ENCODE peak calls at places on chromosomes 3 and 15, in four cellular contexts. Y, R, D and N are unnamed samples.
A peak's percentile ranks its signal among the peaks of the same experiment; 100 is the strongest.

GRCh38 chr15:93001881-93002280 is 87.1 kb downstream of the RGMA start:
- DNase-seq in Y (no peak), R (no peak), D (no peak), N (no peak)

GRCh38 chr15:83053151-83053550 is 13.9 kb downstream of the BTBD1 start:
- DNase-seq in Y (no peak), R (no peak), D (no peak), N (peak; percentile 15)

GRCh38 chr3:170726976-170727661 is 141.2 kb upstream of the SLC7A14 start:
- DNase-seq in Y (no peak), R (no peak), D (peak; percentile 51), N (no peak)

GRCh38 chr3:115156255-115156654 is 9.2 kb upstream of the ZBTB20 start:
- DNase-seq in Y (no peak), R (no peak), D (no peak), N (no peak)

GRCh38 chr3:20400281-20400680 is 214.3 kb upstream of the SGO1 start:
- DNase-seq in Y (no peak), R (no peak), D (no peak), N (no peak)

GRCh38 chr3:53067571-53067970 is 21.7 kb upstream of the SFMBT1 start:
- DNase-seq in Y (peak; percentile 14), R (no peak), D (no peak), N (no peak)

GRCh38 chr3:172138031-172138538 is 98.7 kb downstream of the FNDC3B start:
- DNase-seq in Y (no peak), R (no peak), D (no peak), N (no peak)

GRCh38 chr3:126555795-126556636 is 2.7 kb downstream of the C3orf22 start:
- DNase-seq in Y (no peak), R (peak; percentile 63), D (no peak), N (no peak)

GRCh38 chr3:198093082-198093679 is 133.2 kb downstream of the LMLN start:
- DNase-seq in Y (no peak), R (no peak), D (no peak), N (no peak)

GRCh38 chr15:40272713-40273056 is 10.2 kb downstream of the ANKRD63 start:
- DNase-seq in Y (no peak), R (no peak), D (no peak), N (no peak)

GRCh38 chr15:32774022-32774421 is 56.2 kb downstream of the GREM1 start:
- DNase-seq in Y (no peak), R (no peak), D (no peak), N (peak; percentile 26)

GRCh38 chr15:100704281-100705055 is 102.1 kb downstream of the ASB7 start:
- DNase-seq in Y (peak; percentile 13), R (no peak), D (no peak), N (peak; percentile 51)

GRCh38 chr3:43231276-43232000 is 54.9 kb upstream of the SNRK start:
- DNase-seq in Y (no peak), R (no peak), D (no peak), N (no peak)

GRCh38 chr3:47362704-47363103 is 18.1 kb upstream of the PTPN23 start:
- DNase-seq in Y (no peak), R (no peak), D (no peak), N (no peak)

GRCh38 chr15:63083046-63083445 is 38.6 kb upstream of the LACTB start:
- DNase-seq in Y (no peak), R (no peak), D (no peak), N (no peak)

GRCh38 chr15:62053439-62054085 is 6.7 kb downstream of the VPS13C start:
- DNase-seq in Y (no peak), R (no peak), D (no peak), N (no peak)

GRCh38 chr3:122705379-122705778 is 24.7 kb downstream of the PARP14 start:
- DNase-seq in Y (no peak), R (no peak), D (no peak), N (no peak)

GRCh38 chr3:184262166-184262926 is 993 bp upstream of the CAMK2N2 start:
- DNase-seq in Y (no peak), R (no peak), D (peak; percentile 31), N (peak; percentile 44)

GRCh38 chr3:111582114-111582461 is 13.1 kb downstream of the ZBED2 start:
- DNase-seq in Y (no peak), R (no peak), D (no peak), N (peak; percentile 49)

GRCh38 chr15:64356443-64357040 is 569 bp upstream of the CSNK1G1 start:
- DNase-seq in Y (no peak), R (no peak), D (no peak), N (no peak)

GRCh38 chr15:73923156-73923487 is 3.1 kb upstream of the LOXL1 start:
- DNase-seq in Y (no peak), R (no peak), D (no peak), N (no peak)

GRCh38 chr3:73773228-73773627 is 148.5 kb upstream of the PDZRN3 start:
- DNase-seq in Y (no peak), R (no peak), D (no peak), N (no peak)

GRCh38 chr3:42376397-42376798 is 34.0 kb downstream of the LYZL4 start:
- DNase-seq in Y (no peak), R (no peak), D (no peak), N (peak; percentile 26)

GRCh38 chr3:62199126-62199525 is 174.2 kb downstream of the FEZF2 start:
- DNase-seq in Y (no peak), R (no peak), D (no peak), N (no peak)

GRCh38 chr3:178822722-178823121 is 248.9 kb downstream of the ZMAT3 start:
- DNase-seq in Y (no peak), R (no peak), D (no peak), N (no peak)

GRCh38 chr3:39754549-39754948 is 54.9 kb upstream of the MYRIP start:
- DNase-seq in Y (no peak), R (no peak), D (no peak), N (no peak)

GRCh38 chr3:196544491-196544992 is 23.8 kb downstream of the WDR53 start:
- DNase-seq in Y (no peak), R (no peak), D (no peak), N (no peak)

GRCh38 chr15:63436872-63437375 is 55.3 kb upstream of the CA12 start:
- DNase-seq in Y (peak; percentile 87), R (peak; percentile 87), D (peak; percentile 75), N (peak; percentile 33)

GRCh38 chr3:143070977-143071551 is 48.5 kb upstream of the CHST2 start:
- DNase-seq in Y (no peak), R (no peak), D (no peak), N (no peak)

GRCh38 chr3:60696559-60697125 is 554.6 kb downstream of the FHIT start:
- DNase-seq in Y (no peak), R (no peak), D (no peak), N (no peak)

GRCh38 chr15:70109982-70110381 is 12.3 kb upstream of the TLE3 start:
- DNase-seq in Y (no peak), R (no peak), D (no peak), N (no peak)

GRCh38 chr3:116443096-116443793 is 2.0 kb downstream of the LSAMP start:
- DNase-seq in Y (no peak), R (no peak), D (no peak), N (no peak)

GRCh38 chr3:42984701-42985100 is 5.6 kb downstream of the GASK1A start:
- DNase-seq in Y (no peak), R (no peak), D (no peak), N (no peak)

GRCh38 chr3:45536316-45536715 is 58.2 kb upstream of the LIMD1 start:
- DNase-seq in Y (no peak), R (no peak), D (no peak), N (no peak)

DNA sequence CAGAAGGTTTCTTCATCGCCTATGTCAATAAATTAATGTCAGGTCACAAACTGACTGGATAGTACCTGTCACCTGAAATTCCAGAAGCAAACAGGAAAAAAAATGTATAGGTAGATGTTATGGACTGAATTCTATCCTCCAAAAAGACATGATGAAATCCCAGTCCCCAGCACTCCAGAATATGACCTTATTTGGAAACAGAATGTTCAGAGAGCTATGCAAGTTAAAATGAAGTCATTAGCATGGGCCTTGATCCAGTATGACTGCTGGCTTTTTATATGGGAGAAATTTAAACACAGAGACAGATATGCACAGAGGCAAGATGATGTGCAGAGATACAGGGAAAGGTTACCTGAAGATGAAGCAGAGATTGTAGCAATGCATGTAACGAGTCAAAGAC is 953.4 kb downstream of the ZPLD1 start:
- DNase-seq in Y (no peak), R (no peak), D (no peak), N (no peak)
- TF ChIP-seq POLR2A in Y (no peak), R (no peak), D (no peak), N (no peak)

DNA sequence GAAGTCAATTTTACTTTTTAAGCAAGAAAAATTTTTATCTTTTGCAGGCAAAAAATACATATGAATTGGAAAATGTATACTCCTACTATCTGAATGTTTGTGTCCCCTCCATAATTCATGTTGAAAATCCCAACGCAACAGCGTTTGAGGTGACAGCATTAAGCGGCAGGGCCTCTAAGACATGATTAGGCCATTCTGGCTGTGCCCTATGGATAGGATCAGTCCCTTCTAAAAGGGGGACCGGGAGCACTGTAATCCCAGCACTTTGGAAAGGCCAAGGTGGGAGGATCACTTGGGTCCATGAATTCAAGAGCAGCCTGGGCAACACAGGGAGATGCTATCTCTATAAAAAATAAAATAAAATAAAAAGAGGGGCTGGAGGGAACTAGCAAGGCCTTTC is 435.7 kb downstream of the SHQ1 start:
- DNase-seq in Y (no peak), R (no peak), D (no peak), N (no peak)
- TF ChIP-seq POLR2A in Y (no peak), R (no peak), D (no peak), N (no peak)

GRCh38 chr15:67839929-67840746 is at the start of gene RNU6-1:
- DNase-seq in Y (peak; percentile 98), R (peak; percentile 98), D (peak; percentile 95), N (peak; percentile 68)
- TF ChIP-seq POLR2A in Y (peak; percentile 61), R (no peak), D (peak; percentile 95), N (peak; percentile 80)

DNA sequence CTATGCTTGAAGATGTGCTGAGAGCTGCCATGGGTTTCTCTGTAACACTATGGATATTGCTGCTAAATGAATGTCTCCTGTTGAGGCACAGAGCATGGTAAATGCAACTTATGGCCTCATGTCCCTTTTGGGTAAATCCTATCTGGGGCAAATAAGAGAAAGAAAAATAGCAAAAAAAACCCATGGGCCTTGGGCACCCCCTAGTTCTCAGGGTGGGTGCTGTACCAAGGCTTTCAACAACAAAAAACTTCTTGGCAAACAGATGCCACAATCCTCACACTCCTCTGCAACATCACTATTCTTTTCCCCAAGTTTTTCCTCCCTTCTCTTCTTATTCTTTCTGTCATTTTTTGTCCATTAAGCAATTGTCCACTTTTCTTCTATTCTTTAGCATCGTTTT is 340.1 kb upstream of the ROBO2 start:
- DNase-seq in Y (no peak), R (no peak), D (no peak), N (no peak)
- TF ChIP-seq POLR2A in Y (no peak), R (no peak), D (no peak), N (no peak)

DNA sequence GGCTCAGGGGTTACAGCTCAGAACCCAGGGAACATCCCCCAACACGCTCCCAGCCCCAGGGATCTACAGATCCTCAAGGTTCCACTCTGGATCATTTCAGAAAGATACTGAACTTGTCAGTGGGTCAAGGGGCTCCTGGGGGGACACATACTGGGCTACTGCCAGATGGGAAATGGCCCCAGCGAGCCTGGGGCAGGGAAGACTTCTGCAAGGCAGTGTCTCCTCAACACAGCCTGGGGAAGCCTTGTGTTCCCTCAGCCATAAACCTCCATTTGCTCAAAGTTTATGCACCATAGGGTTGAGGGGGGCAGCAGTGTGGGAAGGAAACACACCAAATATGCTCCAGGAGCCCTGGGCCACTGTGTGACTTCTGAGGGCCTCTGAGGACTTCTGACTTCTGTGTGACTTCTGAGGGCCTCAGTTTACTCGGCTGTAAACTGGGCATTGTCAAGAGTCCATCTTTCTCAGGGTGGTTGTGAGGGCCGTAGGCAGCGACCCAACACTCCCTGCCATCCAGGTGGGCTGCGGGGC is 58.4 kb downstream of the IQSEC1 start:
- DNase-seq in Y (no peak), R (no peak), D (no peak), N (no peak)
- TF ChIP-seq POLR2A in Y (no peak), R (no peak), D (no peak), N (no peak)